ENCODE peak calls at places on chromosomes 13 and 19, in four cellular contexts. P is glutamatergic neuron, X is colonic mucosa, O is lower lobe of right lung. A is an unnamed sample.

GRCh38 chr19:28793391-28794168 is 419.4 kb downstream of the UQCRFS1 start:
- DNase-seq in P (peak; percentile 31), X (no peak), O (no peak), A (no peak)

GRCh38 chr19:15316498-15316897 is 15.8 kb downstream of the BRD4 start:
- DNase-seq in P (no peak), X (no peak), O (no peak), A (no peak)

GRCh38 chr19:23787106-23787505 is 28.4 kb upstream of the ZNF681 start:
- DNase-seq in P (no peak), X (peak; percentile 19), O (no peak), A (no peak)

GRCh38 chr19:8615813-8616596 is 5.5 kb upstream of the ADAMTS10 start:
- DNase-seq in P (peak; percentile 84), X (peak; percentile 46), O (peak; percentile 74), A (peak; percentile 56)

GRCh38 chr19:42088471-42089190 is 12.7 kb downstream of the ZNF574 start:
- DNase-seq in P (no peak), X (no peak), O (no peak), A (no peak)

GRCh38 chr13:73119612-73120011 is 60.8 kb downstream of the KLF5 start:
- DNase-seq in P (no peak), X (no peak), O (no peak), A (no peak)

GRCh38 chr13:51957377-51958216 is 53.7 kb downstream of the ATP7B start:
- DNase-seq in P (no peak), X (no peak), O (no peak), A (no peak)

GRCh38 chr13:32277838-32278237 is 37.3 kb downstream of the ZAR1L start:
- DNase-seq in P (no peak), X (no peak), O (no peak), A (no peak)

GRCh38 chr13:101202590-101202989 is 213.7 kb downstream of the NALCN start:
- DNase-seq in P (no peak), X (no peak), O (no peak), A (no peak)

GRCh38 chr19:2578911-2579677 is 103.2 kb downstream of the GADD45B start:
- DNase-seq in P (peak; percentile 88), X (peak; percentile 88), O (peak; percentile 91), A (peak; percentile 62)

GRCh38 chr13:91085127-91085526 is 262.4 kb upstream of the MIR17HG start:
- DNase-seq in P (no peak), X (no peak), O (no peak), A (no peak)

GRCh38 chr19:48678201-48678600 is 5.4 kb upstream of the NTN5 start:
- DNase-seq in P (no peak), X (peak; percentile 73), O (no peak), A (no peak)

GRCh38 chr13:43760257-43760656 is 26.5 kb downstream of the ENOX1 start:
- DNase-seq in P (no peak), X (no peak), O (no peak), A (no peak)

GRCh38 chr13:61316647-61317046 is 99.0 kb downstream of the PCDH20 start:
- DNase-seq in P (peak; percentile 86), X (no peak), O (no peak), A (no peak)

GRCh38 chr19:40756502-40757110 is 5.6 kb downstream of the SNRPA start:
- DNase-seq in P (no peak), X (no peak), O (no peak), A (no peak)

GRCh38 chr19:44850641-44851109 is 4.6 kb downstream of the NECTIN2 start:
- DNase-seq in P (peak; percentile 44), X (no peak), O (no peak), A (no peak)

GRCh38 chr19:15062036-15062435 is 12.8 kb downstream of the CASP14 start:
- DNase-seq in P (no peak), X (no peak), O (no peak), A (no peak)

GRCh38 chr19:55687281-55688172 is 12.5 kb downstream of the EPN1 start:
- DNase-seq in P (no peak), X (peak; percentile 83), O (peak; percentile 41), A (no peak)

GRCh38 chr13:26019881-26020535 is 31.8 kb downstream of the SHISA2 start:
- DNase-seq in P (no peak), X (no peak), O (no peak), A (no peak)

GRCh38 chr13:90502143-90502542 is 845.3 kb upstream of the MIR17HG start:
- DNase-seq in P (no peak), X (no peak), O (no peak), A (no peak)

GRCh38 chr13:85368686-85369085 is 430.5 kb downstream of the SLITRK6 start:
- DNase-seq in P (no peak), X (no peak), O (no peak), A (no peak)

GRCh38 chr13:68291595-68291994 is 1061.5 kb upstream of the PCDH9 start:
- DNase-seq in P (no peak), X (no peak), O (no peak), A (no peak)

GRCh38 chr19:18514800-18515682 is 6.8 kb downstream of the ELL start:
- DNase-seq in P (no peak), X (peak; percentile 71), O (peak; percentile 87), A (no peak)

GRCh38 chr19:898663-899062 is 5.4 kb downstream of the RNU6-9 start:
- DNase-seq in P (peak; percentile 88), X (no peak), O (no peak), A (no peak)

GRCh38 chr13:103539721-103540120 is 473.5 kb upstream of the SLC10A2 start:
- DNase-seq in P (no peak), X (no peak), O (no peak), A (no peak)

GRCh38 chr19:53511933-53512374 is 26.0 kb upstream of the ZNF331 start:
- DNase-seq in P (peak; percentile 74), X (peak; percentile 54), O (peak; percentile 72), A (peak; percentile 47)

GRCh38 chr19:8361921-8362793 is 1.8 kb upstream of the ANGPTL4 start:
- DNase-seq in P (no peak), X (peak; percentile 93), O (peak; percentile 93), A (no peak)

GRCh38 chr19:18939922-18940775 is 868 bp downstream of the HOMER3 start:
- DNase-seq in P (peak; percentile 74), X (peak; percentile 36), O (no peak), A (no peak)

GRCh38 chr13:24911135-24911524 is 147.2 kb downstream of the RNF17 start:
- DNase-seq in P (no peak), X (no peak), O (no peak), A (no peak)

GRCh38 chr19:50203281-50204080 is at the start of gene MYH14:
- DNase-seq in P (peak; percentile 93), X (peak; percentile 91), O (peak; percentile 92), A (no peak)

GRCh38 chr13:74162135-74162534 is 27.9 kb upstream of the KLF12 start:
- DNase-seq in P (no peak), X (no peak), O (no peak), A (no peak)

GRCh38 chr19:13096968-13097330 is 5.7 kb downstream of the LYL1 start:
- DNase-seq in P (no peak), X (no peak), O (no peak), A (no peak)

GRCh38 chr19:13094771-13095392 is 7.8 kb downstream of the LYL1 start:
- DNase-seq in P (peak; percentile 53), X (no peak), O (no peak), A (no peak)

GRCh38 chr19:13097331-13098258 is 5.1 kb downstream of the LYL1 start:
- DNase-seq in P (peak; percentile 58), X (no peak), O (peak; percentile 85), A (no peak)

GRCh38 chr19:13095393-13095784 is 7.3 kb downstream of the LYL1 start:
- DNase-seq in P (peak; percentile 59), X (no peak), O (no peak), A (no peak)

GRCh38 chr19:13095934-13096890 is 6.4 kb downstream of the LYL1 start:
- DNase-seq in P (peak; percentile 86), X (no peak), O (no peak), A (no peak)
- TF ChIP-seq CTCF in P (peak; percentile 61), X (no peak), O (no peak), A (no peak)

GRCh38 chr13:110507678-110508381 is 53.7 kb downstream of the RAB20 start:
- DNase-seq in P (no peak), X (peak; percentile 87), O (peak; percentile 75), A (no peak)
- TF ChIP-seq CTCF in P (no peak), X (peak; percentile 38), O (peak; percentile 19), A (no peak)

DNA sequence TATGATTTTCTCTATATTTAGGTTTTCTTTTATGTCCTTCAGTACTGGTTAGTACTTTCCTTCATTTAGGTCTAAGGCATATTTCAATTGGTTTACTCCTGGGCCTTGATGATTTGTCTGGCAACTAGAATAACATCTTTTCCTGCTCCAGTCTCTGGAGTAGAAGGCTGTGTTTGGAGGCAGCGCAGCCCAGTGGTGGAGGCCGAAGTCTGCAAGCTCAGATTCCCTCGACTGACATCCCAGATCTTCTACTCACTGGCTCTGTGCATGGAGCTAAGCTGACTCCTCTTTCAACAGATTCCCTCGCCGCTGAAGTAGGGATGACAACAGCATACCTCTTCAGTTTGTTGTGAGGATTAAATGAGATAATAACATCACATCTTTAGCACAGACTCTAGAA is 141.0 kb downstream of the RAP2A start:
- DNase-seq in P (peak; percentile 50), X (peak; percentile 41), O (no peak), A (no peak)
- TF ChIP-seq CTCF in P (no peak), X (peak; percentile 19), O (peak; percentile 37), A (no peak)

DNA sequence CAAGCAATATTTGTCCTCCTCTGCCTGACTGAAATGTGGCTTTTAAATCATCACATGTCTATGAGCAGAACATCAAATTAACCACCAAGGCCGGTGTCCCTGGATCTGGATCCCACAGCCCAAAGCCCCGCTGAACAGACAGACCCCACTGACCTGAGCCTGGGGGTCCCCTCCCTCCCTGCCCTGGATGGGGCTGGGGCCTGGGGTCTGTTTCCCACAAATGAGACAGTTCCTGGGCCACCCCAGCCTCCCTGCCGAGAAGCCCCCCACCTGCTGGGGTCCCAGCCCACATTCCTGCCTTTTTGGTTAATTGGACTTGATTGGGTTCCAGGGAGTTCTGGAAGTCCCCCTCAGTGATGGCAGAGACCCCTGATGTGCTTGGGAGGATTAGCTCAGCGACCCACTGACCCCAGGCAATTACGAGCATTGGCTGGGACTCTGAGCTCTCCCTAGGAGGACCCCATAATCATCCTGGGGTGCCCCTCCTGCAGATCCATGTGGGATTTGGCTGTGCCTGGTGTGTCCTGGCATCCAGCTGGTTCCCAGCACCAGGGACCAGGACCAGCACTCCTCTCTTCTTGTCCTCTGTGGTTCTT is 19.4 kb upstream of the CPAMD8 start:
- DNase-seq in P (no peak), X (no peak), O (no peak), A (no peak)
- TF ChIP-seq CTCF in P (no peak), X (no peak), O (no peak), A (no peak)

A was measured in natural killer cell.